ENCODE peak calls at places on chromosomes 1 and 21, in nine cellular contexts. O, C, Z, I, X, P, H, G and A are unnamed samples.

GRCh38 chr1:178944729-178945128 is 73.9 kb upstream of the ANGPTL1 start:
- DNase-seq in O (no peak), C (no peak), Z (no peak), I (no peak), X (no peak), P (no peak), H (no peak), G (no peak), A (no peak)

GRCh38 chr21:29465528-29465927 is 166.8 kb downstream of the BACH1 start:
- DNase-seq in O (peak; percentile 46), C (no peak), Z (no peak), I (no peak), X (no peak), P (no peak), H (no peak), G (no peak), A (no peak)

GRCh38 chr1:246809473-246809872 is 85.3 kb downstream of the SCCPDH start:
- DNase-seq in O (no peak), C (no peak), Z (no peak), I (no peak), X (no peak), P (no peak), H (no peak), G (no peak), A (no peak)

GRCh38 chr1:63873751-63874150 is 99.9 kb downstream of the ROR1 start:
- DNase-seq in O (peak; percentile 58), C (no peak), Z (no peak), I (no peak), X (peak; percentile 29), P (no peak), H (peak; percentile 78), G (peak; percentile 68), A (no peak)

GRCh38 chr1:160149235-160149634 is 2.2 kb upstream of the ATP1A4 start:
- DNase-seq in O (peak; percentile 8), C (no peak), Z (peak; percentile 44), I (no peak), X (peak; percentile 40), P (no peak), H (no peak), G (peak; percentile 42), A (no peak)

GRCh38 chr1:165456114-165456513 is 11.2 kb upstream of the RXRG start:
- DNase-seq in O (no peak), C (no peak), Z (peak; percentile 80), I (no peak), X (no peak), P (no peak), H (no peak), G (no peak), A (no peak)

GRCh38 chr1:52706941-52707926 is 9.1 kb upstream of the COA7 start:
- DNase-seq in O (no peak), C (no peak), Z (no peak), I (no peak), X (no peak), P (no peak), H (no peak), G (peak; percentile 29), A (no peak)

GRCh38 chr1:65253800-65254319 is 55.5 kb upstream of the DNAJC6 start:
- DNase-seq in O (no peak), C (peak; percentile 8), Z (peak; percentile 59), I (no peak), X (peak; percentile 26), P (no peak), H (peak; percentile 33), G (no peak), A (no peak)

GRCh38 chr21:27292229-27292628 is 325.3 kb upstream of the ADAMTS5 start:
- DNase-seq in O (no peak), C (no peak), Z (no peak), I (no peak), X (no peak), P (no peak), H (no peak), G (no peak), A (no peak)

GRCh38 chr1:36342426-36343185 is 19.2 kb upstream of the EVA1B start:
- DNase-seq in O (peak; percentile 67), C (no peak), Z (peak; percentile 82), I (peak; percentile 58), X (peak; percentile 75), P (no peak), H (peak; percentile 50), G (peak; percentile 89), A (peak; percentile 55)

GRCh38 chr1:170075186-170075585 is 691 bp upstream of the KIFAP3 start:
- DNase-seq in O (no peak), C (no peak), Z (no peak), I (no peak), X (no peak), P (no peak), H (no peak), G (no peak), A (peak; percentile 17)

GRCh38 chr1:153544453-153545066 is 1.0 kb downstream of the S100A4 start:
- DNase-seq in O (no peak), C (no peak), Z (no peak), I (no peak), X (no peak), P (no peak), H (peak; percentile 9), G (no peak), A (no peak)

GRCh38 chr1:31811605-31812004 is 4.2 kb downstream of the SPOCD1 start:
- DNase-seq in O (peak; percentile 78), C (no peak), Z (no peak), I (no peak), X (peak; percentile 74), P (no peak), H (peak; percentile 54), G (peak; percentile 77), A (no peak)

GRCh38 chr1:117405042-117405441 is 37.8 kb downstream of the MAN1A2 start:
- DNase-seq in O (no peak), C (no peak), Z (no peak), I (no peak), X (no peak), P (no peak), H (no peak), G (no peak), A (no peak)

GRCh38 chr1:82387070-82387366 is 586.3 kb downstream of the ADGRL2 start:
- DNase-seq in O (no peak), C (no peak), Z (no peak), I (no peak), X (no peak), P (no peak), H (no peak), G (no peak), A (no peak)

GRCh38 chr1:156738407-156738806 is 2.5 kb downstream of the MRPL24 start:
- DNase-seq in O (no peak), C (no peak), Z (no peak), I (no peak), X (no peak), P (no peak), H (no peak), G (no peak), A (no peak)

GRCh38 chr1:86704972-86705632 is 726 bp downstream of the SH3GLB1 start:
- DNase-seq in O (peak; percentile 50), C (peak; percentile 8), Z (peak; percentile 42), I (peak; percentile 51), X (peak; percentile 65), P (no peak), H (peak; percentile 71), G (peak; percentile 67), A (peak; percentile 56)

GRCh38 chr1:166999090-166999489 is 10.0 kb downstream of the MAEL start:
- DNase-seq in O (peak; percentile 16), C (no peak), Z (no peak), I (no peak), X (no peak), P (no peak), H (peak; percentile 79), G (no peak), A (no peak)

GRCh38 chr1:67708606-67709005 is 23.6 kb downstream of the GADD45A start:
- DNase-seq in O (no peak), C (no peak), Z (no peak), I (peak; percentile 42), X (no peak), P (no peak), H (no peak), G (no peak), A (no peak)

GRCh38 chr1:183318433-183318832 is 99.7 kb downstream of the NMNAT2 start:
- DNase-seq in O (peak; percentile 95), C (no peak), Z (peak; percentile 87), I (no peak), X (peak; percentile 92), P (peak; percentile 48), H (peak; percentile 69), G (peak; percentile 94), A (no peak)
- TF ChIP-seq CTCF in O (peak; percentile 81), C (peak; percentile 22), Z (peak; percentile 81), I (peak; percentile 46), X (peak; percentile 88), P (no peak), H (peak; percentile 68), G (peak; percentile 83), A (peak; percentile 19)

GRCh38 chr1:6141601-6142000 is 38.5 kb downstream of the CHD5 start:
- DNase-seq in O (no peak), C (no peak), Z (no peak), I (peak; percentile 43), X (no peak), P (no peak), H (no peak), G (no peak), A (peak; percentile 39)
- TF ChIP-seq CTCF in O (no peak), C (peak; percentile 23), Z (no peak), I (peak; percentile 25), X (no peak), P (no peak), H (no peak), G (peak; percentile 6), A (peak; percentile 55)

GRCh38 chr1:228163776-228164534 is 1.6 kb upstream of the IBA57 start:
- DNase-seq in O (no peak), C (no peak), Z (no peak), I (no peak), X (no peak), P (no peak), H (no peak), G (no peak), A (no peak)

GRCh38 chr1:228164561-228165371 is 838 bp upstream of the IBA57 start:
- DNase-seq in O (no peak), C (no peak), Z (no peak), I (no peak), X (no peak), P (no peak), H (no peak), G (no peak), A (no peak)

GRCh38 chr1:228165372-228166169 is at the start of gene IBA57:
- DNase-seq in O (peak; percentile 99), C (peak; percentile 97), Z (peak; percentile 92), I (peak; percentile 95), X (peak; percentile 99), P (peak; percentile 99), H (peak; percentile 99), G (peak; percentile 100), A (peak; percentile 99)

GRCh38 chr1:228168563-228169270 is 3.1 kb downstream of the IBA57 start:
- DNase-seq in O (no peak), C (no peak), Z (no peak), I (no peak), X (no peak), P (no peak), H (no peak), G (no peak), A (no peak)

GRCh38 chr1:228166170-228166936 is 749 bp downstream of the IBA57 start:
- DNase-seq in O (peak; percentile 74), C (peak; percentile 71), Z (peak; percentile 61), I (peak; percentile 55), X (peak; percentile 71), P (peak; percentile 58), H (peak; percentile 38), G (peak; percentile 73), A (peak; percentile 53)
- TF ChIP-seq CTCF in O (peak; percentile 22), C (peak; percentile 41), Z (peak; percentile 64), I (peak; percentile 56), X (peak; percentile 40), P (no peak), H (peak; percentile 26), G (peak; percentile 35), A (peak; percentile 60)

GRCh38 chr1:232293361-232293760 is 336.6 kb downstream of the SIPA1L2 start:
- DNase-seq in O (no peak), C (no peak), Z (peak; percentile 76), I (no peak), X (no peak), P (no peak), H (no peak), G (no peak), A (no peak)
- TF ChIP-seq CTCF in O (no peak), C (no peak), Z (no peak), I (no peak), X (no peak), P (no peak), H (no peak), G (no peak), A (no peak)